ENCODE peak calls at places on chromosomes 4 and X, in four cellular contexts. One of them, this sample, is unnamed.

GRCh38 chrX:109535578-109535977 is 1.1 kb upstream of the NXT2 start:
- DNase-seq in renal cortical epithelial cell: no peak
- DNase-seq in Caco-2: no peak
- DNase-seq in aorta: no peak
- DNase-seq in this sample: no peak

GRCh38 chr4:15366660-15367059 is 61.2 kb upstream of the C1QTNF7 start:
- DNase-seq in renal cortical epithelial cell: peak
- DNase-seq in Caco-2: no peak
- DNase-seq in aorta: no peak
- DNase-seq in this sample: no peak

GRCh38 chr4:64465263-64465662 is 56.0 kb upstream of the TECRL start:
- DNase-seq in renal cortical epithelial cell: no peak
- DNase-seq in Caco-2: no peak
- DNase-seq in aorta: no peak
- DNase-seq in this sample: peak

GRCh38 chr4:139555705-139556070 is 331 bp downstream of the SETD7 start:
- DNase-seq in renal cortical epithelial cell: no peak
- DNase-seq in Caco-2: peak
- DNase-seq in aorta: peak
- DNase-seq in this sample: no peak

GRCh38 chr4:3312362-3312761 is 19.5 kb downstream of the RGS12 start:
- DNase-seq in renal cortical epithelial cell: no peak
- DNase-seq in Caco-2: no peak
- DNase-seq in aorta: peak
- DNase-seq in this sample: no peak

GRCh38 chr4:6548201-6548881 is 26.6 kb upstream of the MAN2B2 start:
- DNase-seq in renal cortical epithelial cell: peak
- DNase-seq in Caco-2: peak
- DNase-seq in aorta: no peak
- DNase-seq in this sample: peak

GRCh38 chrX:74924449-74925209 is 623 bp downstream of the NEXMIF start:
- DNase-seq in renal cortical epithelial cell: peak
- DNase-seq in Caco-2: peak
- DNase-seq in aorta: peak
- DNase-seq in this sample: peak

GRCh38 chr4:55673424-55673823 is 37.3 kb upstream of the NMU start:
- DNase-seq in renal cortical epithelial cell: no peak
- DNase-seq in Caco-2: no peak
- DNase-seq in aorta: no peak
- DNase-seq in this sample: no peak

GRCh38 chr4:88672987-88673386 is 24.6 kb downstream of the NAP1L5 start:
- DNase-seq in renal cortical epithelial cell: peak
- DNase-seq in Caco-2: peak
- DNase-seq in aorta: no peak
- DNase-seq in this sample: peak

GRCh38 chr4:105296672-105297071 is 150.0 kb downstream of the TET2 start:
- DNase-seq in renal cortical epithelial cell: no peak
- DNase-seq in Caco-2: no peak
- DNase-seq in aorta: peak
- DNase-seq in this sample: no peak

GRCh38 chr4:57550143-57550542 is 440.0 kb upstream of the IGFBP7 start:
- DNase-seq in renal cortical epithelial cell: no peak
- DNase-seq in Caco-2: no peak
- DNase-seq in aorta: no peak
- DNase-seq in this sample: no peak

GRCh38 chrX:55127692-55128091 is 38.9 kb downstream of the PAGE2 start:
- DNase-seq in renal cortical epithelial cell: peak
- DNase-seq in Caco-2: no peak
- DNase-seq in aorta: no peak
- DNase-seq in this sample: peak

GRCh38 chrX:71482228-71482958 is 50.5 kb upstream of the OGT start:
- DNase-seq in renal cortical epithelial cell: no peak
- DNase-seq in Caco-2: no peak
- DNase-seq in aorta: no peak
- DNase-seq in this sample: no peak

GRCh38 chr4:10625130-10625529 is 59.4 kb downstream of the CLNK start:
- DNase-seq in renal cortical epithelial cell: no peak
- DNase-seq in Caco-2: peak
- DNase-seq in aorta: no peak
- DNase-seq in this sample: no peak

This sample was measured in choroid plexus epithelial cell.